ENCODE peak calls at places on chromosome 16, in ten cellular contexts. J is breast epithelium; N is cardiac muscle cell; U is neural progenitor cell; F is naive thymus-derived CD4-positive, alpha-beta T cell; D is body of pancreas; R is heart right ventricle; W is CD8-positive, alpha-beta memory T cell; T is small intestine; S is Panc1. G is an unnamed sample.
A peak's percentile ranks its signal among the peaks of the same experiment; 100 is the strongest.

GRCh38 chr16:72094266-72094610 is 591 bp downstream of the DHX38 start:
- DNase-seq in J (no peak), N (peak; percentile 1), U (peak; percentile 62), F (peak; percentile 3), D (no peak), R (no peak), W (no peak), T (no peak), S (no peak), G (no peak)

GRCh38 chr16:88062341-88062861 is 111.2 kb downstream of the BANP start:
- DNase-seq in J (no peak), N (peak; percentile 46), U (peak; percentile 54), F (no peak), D (no peak), R (peak; percentile 42), W (no peak), T (no peak), S (no peak), G (no peak)

GRCh38 chr16:82157836-82158235 is 12.2 kb downstream of the MPHOSPH6 start:
- DNase-seq in J (no peak), N (no peak), U (no peak), F (no peak), D (no peak), R (no peak), W (no peak), T (no peak), S (no peak), G (no peak)

GRCh38 chr16:82535262-82535661 is 91.5 kb upstream of the CDH13 start:
- DNase-seq in J (no peak), N (no peak), U (no peak), F (no peak), D (no peak), R (no peak), W (no peak), T (no peak), S (no peak), G (no peak)

GRCh38 chr16:56195151-56195550 is 3.9 kb downstream of the GNAO1 start:
- DNase-seq in J (peak; percentile 67), N (no peak), U (no peak), F (no peak), D (no peak), R (no peak), W (no peak), T (no peak), S (no peak), G (no peak)

GRCh38 chr16:82152641-82153094 is 17.4 kb downstream of the MPHOSPH6 start:
- DNase-seq in J (no peak), N (no peak), U (no peak), F (no peak), D (no peak), R (no peak), W (no peak), T (no peak), S (no peak), G (no peak)

GRCh38 chr16:8634991-8635736 is 13.7 kb downstream of the METTL22 start:
- DNase-seq in J (no peak), N (peak; percentile 48), U (peak; percentile 80), F (no peak), D (no peak), R (no peak), W (no peak), T (no peak), S (no peak), G (no peak)

GRCh38 chr16:81485824-81486554 is 41.4 kb downstream of the CMIP start:
- DNase-seq in J (no peak), N (no peak), U (no peak), F (no peak), D (no peak), R (no peak), W (no peak), T (no peak), S (no peak), G (no peak)

GRCh38 chr16:8398548-8398947 is 191.8 kb downstream of the TMEM114 start:
- DNase-seq in J (no peak), N (no peak), U (no peak), F (no peak), D (no peak), R (no peak), W (no peak), T (no peak), S (no peak), G (no peak)

GRCh38 chr16:19286827-19287226 is 1.3 kb downstream of the CLEC19A start:
- DNase-seq in J (no peak), N (no peak), U (no peak), F (no peak), D (no peak), R (no peak), W (no peak), T (no peak), S (no peak), G (no peak)

GRCh38 chr16:19984136-19984535 is 89.6 kb downstream of the GPR139 start:
- DNase-seq in J (no peak), N (no peak), U (no peak), F (no peak), D (no peak), R (no peak), W (no peak), T (no peak), S (no peak), G (no peak)

GRCh38 chr16:82059161-82059982 is 24.3 kb downstream of the HSD17B2 start:
- DNase-seq in J (no peak), N (no peak), U (no peak), F (no peak), D (no peak), R (no peak), W (no peak), T (no peak), S (no peak), G (no peak)

DNA sequence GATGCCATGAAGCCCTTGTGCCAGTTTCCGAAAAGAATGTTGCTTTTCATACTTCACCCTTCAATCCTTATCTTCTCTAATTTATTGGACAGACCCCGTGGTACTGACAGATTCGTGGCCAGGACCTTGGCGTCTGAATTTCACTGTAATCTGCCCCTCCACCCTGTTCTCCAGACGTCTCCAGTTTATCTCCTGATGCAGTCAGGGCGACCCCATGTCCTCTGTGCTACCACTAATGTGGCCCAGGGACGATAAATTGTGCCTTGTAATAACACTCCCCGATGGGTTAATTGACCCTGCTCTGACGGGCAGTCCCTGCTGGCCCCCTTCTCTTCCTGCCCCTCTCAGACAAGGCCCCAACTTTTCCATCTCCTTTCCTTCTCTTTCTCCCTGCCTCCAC is 138.3 kb upstream of the GSE1 start:
- DNase-seq in J (no peak), N (no peak), U (no peak), F (no peak), D (no peak), R (no peak), W (no peak), T (no peak), S (no peak), G (no peak)
- H3K27me3 ChIP-seq in J (no peaks in the 10 kb centered on the region), N (no peaks in the 10 kb centered on the region), U (no peaks in the 10 kb centered on the region), F (no peaks in the 10 kb centered on the region), D (no peaks in the 10 kb centered on the region), R (no peaks in the 10 kb centered on the region), W (no peaks in the 10 kb centered on the region), T (no peaks in the 10 kb centered on the region), S (no peaks in the 10 kb centered on the region), G (no peaks in the 10 kb centered on the region)

GRCh38 chr16:84026601-84027000 is 16.0 kb downstream of the SLC38A8 start:
- DNase-seq in J (no peak), N (no peak), U (peak; percentile 50), F (no peak), D (no peak), R (no peak), W (no peak), T (no peak), S (no peak), G (no peak)
- H3K27ac ChIP-seq in J (no peak overlapping the region), N (no peak overlapping the region), U (no peak overlapping the region), F (no peak overlapping the region), D (no peak overlapping the region), R (no peak overlapping the region), W (no peak overlapping the region), T (no peak overlapping the region), S (no peak overlapping the region), G (no peak overlapping the region)

DNA sequence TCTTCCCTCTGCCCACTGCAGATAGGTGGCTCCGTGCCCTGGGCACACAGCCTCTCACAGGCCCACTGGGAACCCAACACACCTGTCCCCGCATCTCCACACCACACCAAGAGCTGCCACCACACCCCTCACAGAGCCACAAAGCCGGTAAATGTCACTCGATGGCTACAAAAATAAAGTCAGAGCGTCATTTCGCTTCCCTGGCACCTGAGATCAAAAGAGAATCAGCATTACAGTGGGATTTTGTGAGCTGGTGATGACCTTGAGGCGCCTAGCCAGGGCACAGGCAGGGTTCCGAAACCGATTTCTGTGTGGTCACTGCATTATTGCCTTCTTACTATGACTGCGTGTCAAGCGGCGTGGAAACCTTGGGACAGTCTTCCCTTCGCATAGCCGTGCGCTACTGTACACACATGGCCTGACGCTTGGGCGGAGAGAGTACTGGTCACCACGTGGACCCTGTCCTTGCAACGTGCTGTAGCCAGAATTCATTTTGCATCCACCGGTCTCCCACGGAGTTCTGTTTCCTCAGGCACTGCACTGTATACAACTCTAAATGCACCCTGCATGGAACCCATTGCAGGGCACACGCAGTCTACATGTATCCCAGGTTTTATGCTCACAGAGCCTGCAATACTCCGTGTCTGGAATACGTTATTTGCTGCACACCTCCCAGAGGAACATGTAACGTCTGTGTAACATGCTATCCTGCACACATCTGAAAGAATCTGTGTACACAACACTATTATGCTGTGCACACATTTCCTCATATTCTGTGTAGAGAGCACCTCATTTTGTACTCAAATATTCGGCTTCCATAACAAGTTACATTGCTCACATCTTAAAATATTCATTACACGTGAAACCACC is 5.8 kb upstream of the FOXF1 start:
- DNase-seq in J (no peak), N (no peak), U (no peak), F (no peak), D (no peak), R (no peak), W (no peak), T (no peak), S (no peak), G (no peak)
- H3K27me3 ChIP-seq in J (peaks cover 20% of the 10 kb centered on the region), N (peaks cover 100% of the 10 kb centered on the region), U (peaks cover 100% of the 10 kb centered on the region), F (peaks cover 12% of the 10 kb centered on the region), D (no peaks in the 10 kb centered on the region), R (peaks cover 98% of the 10 kb centered on the region), W (peaks cover 31% of the 10 kb centered on the region), T (peaks cover 35% of the 10 kb centered on the region), S (peaks cover 51% of the 10 kb centered on the region), G (peaks cover 17% of the 10 kb centered on the region)

GRCh38 chr16:700684-701584 is 4.7 kb downstream of the FBXL16 start:
- DNase-seq in J (no peak), N (peak; percentile 79), U (peak; percentile 90), F (no peak), D (no peak), R (no peak), W (peak; percentile 49), T (no peak), S (no peak), G (no peak)
- H3K27ac ChIP-seq in J (no peak overlapping the region), N (no peak overlapping the region), U (no peak overlapping the region), F (no peak overlapping the region), D (no peak overlapping the region), R (no peak overlapping the region), W (no peak overlapping the region), T (no peak overlapping the region), S (no peak overlapping the region), G (no peak overlapping the region)

DNA sequence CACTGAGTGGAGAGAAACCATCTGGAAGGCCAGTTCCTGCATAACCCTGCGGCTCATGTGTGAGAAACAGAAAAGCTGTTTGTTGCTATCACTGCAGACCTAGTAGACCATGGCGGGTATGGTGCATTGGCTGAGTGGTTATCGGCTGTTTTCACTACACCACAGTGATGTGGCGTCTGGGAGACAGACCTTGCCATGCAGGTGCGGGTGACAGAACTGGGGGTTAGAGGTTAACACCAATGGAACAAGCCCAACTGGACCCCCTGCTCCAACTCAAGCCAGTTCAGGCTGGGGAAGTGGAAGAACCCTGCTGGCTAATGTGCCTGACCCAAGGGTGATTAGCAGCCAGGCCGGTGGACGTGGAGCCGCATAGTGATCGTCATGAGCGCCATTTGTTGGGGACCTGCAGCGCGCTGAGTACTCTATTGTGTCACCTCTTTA is 91.9 kb downstream of the IRF8 start:
- DNase-seq in J (no peak), N (no peak), U (peak; percentile 67), F (no peak), D (no peak), R (no peak), W (no peak), T (no peak), S (no peak), G (no peak)
- H3K27me3 ChIP-seq in J (no peaks in the 10 kb centered on the region), N (peaks cover 6% of the 10 kb centered on the region), U (peaks cover 9% of the 10 kb centered on the region), F (no peaks in the 10 kb centered on the region), D (no peaks in the 10 kb centered on the region), R (peaks cover 41% of the 10 kb centered on the region), W (peaks cover 4% of the 10 kb centered on the region), T (no peaks in the 10 kb centered on the region), S (peaks cover 2% of the 10 kb centered on the region), G (no peaks in the 10 kb centered on the region)